ENCODE peak calls at places on chromosomes 11 and 22, in five cellular contexts. S is stimulated activated CD4-positive, alpha-beta T cell treated with anti-CD3 and anti-CD28 coated beads, Interleukin-2, amount 100 ng/mL, for 48 hours; M is brain microvascular endothelial cell; G is ACHN; Q is WERI-Rb-1. J is an unnamed sample.

GRCh38 chr11:73387594-73388021 is 11.4 kb downstream of the RELT start:
- DNase-seq in G (no peak), M (no peak), Q (peak), S (no peak), J (no peak)

GRCh38 chr22:42688241-42688913 is 32.3 kb downstream of the A4GALT start:
- DNase-seq in Q (peak), S (no peak), M (peak), G (peak), J (no peak)

GRCh38 chr11:3153291-3153861 is 11.7 kb downstream of the OSBPL5 start:
- DNase-seq in Q (no peak), S (no peak), M (peak), G (no peak), J (no peak)

GRCh38 chr11:130008326-130008725 is 5.7 kb upstream of the PRDM10 start:
- DNase-seq in S (no peak), G (no peak), M (no peak), Q (no peak), J (no peak)

GRCh38 chr11:46247664-46248063 is 29.8 kb upstream of the CREB3L1 start:
- DNase-seq in G (peak), M (peak), S (no peak), Q (peak), J (no peak)

GRCh38 chr11:100939581-100939980 is 190.0 kb downstream of the PGR start:
- DNase-seq in Q (no peak), G (no peak), M (no peak), S (no peak), J (no peak)

GRCh38 chr11:19076744-19077589 is 16.4 kb upstream of the MRGPRX2 start:
- DNase-seq in Q (peak), G (peak), S (peak), M (peak), J (peak)

GRCh38 chr22:46557736-46558480 is 20.5 kb upstream of the CELSR1 start:
- DNase-seq in M (no peak), S (no peak), Q (no peak), G (no peak), J (no peak)

GRCh38 chr11:130646881-130647280 is 198.4 kb downstream of the ADAMTS15 start:
- DNase-seq in Q (no peak), M (no peak), S (no peak), G (no peak), J (no peak)

GRCh38 chr22:19179472-19180048 is 1.0 kb upstream of the SLC25A1 start:
- DNase-seq in G (peak), M (peak), S (peak), Q (peak), J (peak)

GRCh38 chr11:56994532-56994931 is 5.8 kb downstream of the OR5AK2 start:
- DNase-seq in G (no peak), M (no peak), S (no peak), Q (no peak), J (no peak)

GRCh38 chr22:20741634-20742581 is 32.0 kb upstream of the SERPIND1 start:
- DNase-seq in Q (peak), M (peak), S (peak), G (peak), J (no peak)

GRCh38 chr22:44419429-44419828 is 78.6 kb downstream of the RTL6 start:
- DNase-seq in M (peak), Q (no peak), S (no peak), G (no peak), J (no peak)

GRCh38 chr11:65448418-65449196 is 26.0 kb downstream of the NEAT1 start:
- DNase-seq in M (peak), Q (no peak), S (no peak), G (peak), J (no peak)